ENCODE peak calls at places on chromosomes 7 and 10, in ten cellular contexts. One of them, this sample, is unnamed.

GRCh38 chr10:3770611-3771110 is 14.3 kb downstream of the KLF6 start:
- DNase-seq in progenitor cell of endocrine pancreas: no peak
- DNase-seq in neural crest cell: no peak
- DNase-seq in fibroblast of mammary gland: no peak
- DNase-seq in fibroblast of lung: no peak
- DNase-seq in GM12864: no peak
- DNase-seq in HL-60: no peak
- DNase-seq in transverse colon: no peak
- DNase-seq in heart left ventricle: no peak
- DNase-seq in WERI-Rb-1: peak; percentile 70
- DNase-seq in this sample: no peak

GRCh38 chr7:139108256-139109187 is 998 bp downstream of the ZC3HAV1 start:
- DNase-seq in progenitor cell of endocrine pancreas: peak; percentile 40
- DNase-seq in neural crest cell: peak; percentile 7
- DNase-seq in fibroblast of mammary gland: peak; percentile 10
- DNase-seq in fibroblast of lung: peak; percentile 9
- DNase-seq in GM12864: no peak
- DNase-seq in HL-60: no peak
- DNase-seq in transverse colon: peak; percentile 41
- DNase-seq in heart left ventricle: peak; percentile 36
- DNase-seq in WERI-Rb-1: no peak
- DNase-seq in this sample: peak; percentile 40

GRCh38 chr10:69049564-69049955 is 38.3 kb upstream of the SRGN start:
- DNase-seq in progenitor cell of endocrine pancreas: no peak
- DNase-seq in neural crest cell: no peak
- DNase-seq in fibroblast of mammary gland: no peak
- DNase-seq in fibroblast of lung: no peak
- DNase-seq in GM12864: no peak
- DNase-seq in HL-60: peak; percentile 86
- DNase-seq in transverse colon: no peak
- DNase-seq in heart left ventricle: peak; percentile 53
- DNase-seq in WERI-Rb-1: no peak
- DNase-seq in this sample: no peak

GRCh38 chr10:43874984-43875383 is 226.3 kb upstream of the ZNF32 start:
- DNase-seq in progenitor cell of endocrine pancreas: no peak
- DNase-seq in neural crest cell: no peak
- DNase-seq in fibroblast of mammary gland: no peak
- DNase-seq in fibroblast of lung: no peak
- DNase-seq in GM12864: no peak
- DNase-seq in HL-60: no peak
- DNase-seq in transverse colon: no peak
- DNase-seq in heart left ventricle: no peak
- DNase-seq in WERI-Rb-1: no peak
- DNase-seq in this sample: no peak

GRCh38 chr10:15451137-15452094 is 80.3 kb upstream of the FAM171A1 start:
- DNase-seq in progenitor cell of endocrine pancreas: no peak
- DNase-seq in neural crest cell: no peak
- DNase-seq in fibroblast of mammary gland: no peak
- DNase-seq in fibroblast of lung: no peak
- DNase-seq in GM12864: no peak
- DNase-seq in HL-60: no peak
- DNase-seq in transverse colon: no peak
- DNase-seq in heart left ventricle: no peak
- DNase-seq in WERI-Rb-1: no peak
- DNase-seq in this sample: no peak

GRCh38 chr10:113047963-113048781 is 98.1 kb downstream of the TCF7L2 start:
- DNase-seq in progenitor cell of endocrine pancreas: no peak
- DNase-seq in neural crest cell: no peak
- DNase-seq in fibroblast of mammary gland: no peak
- DNase-seq in fibroblast of lung: no peak
- DNase-seq in GM12864: no peak
- DNase-seq in HL-60: no peak
- DNase-seq in transverse colon: no peak
- DNase-seq in heart left ventricle: no peak
- DNase-seq in WERI-Rb-1: no peak
- DNase-seq in this sample: no peak

GRCh38 chr7:6623589-6624245 is 8.3 kb downstream of the ZNF853 start:
- DNase-seq in progenitor cell of endocrine pancreas: no peak
- DNase-seq in neural crest cell: no peak
- DNase-seq in fibroblast of mammary gland: no peak
- DNase-seq in fibroblast of lung: no peak
- DNase-seq in GM12864: no peak
- DNase-seq in HL-60: peak; percentile 16
- DNase-seq in transverse colon: no peak
- DNase-seq in heart left ventricle: no peak
- DNase-seq in WERI-Rb-1: no peak
- DNase-seq in this sample: peak; percentile 69

GRCh38 chr10:130003166-130003565 is 39.1 kb upstream of the EBF3 start:
- DNase-seq in progenitor cell of endocrine pancreas: no peak
- DNase-seq in neural crest cell: no peak
- DNase-seq in fibroblast of mammary gland: no peak
- DNase-seq in fibroblast of lung: no peak
- DNase-seq in GM12864: no peak
- DNase-seq in HL-60: no peak
- DNase-seq in transverse colon: no peak
- DNase-seq in heart left ventricle: no peak
- DNase-seq in WERI-Rb-1: no peak
- DNase-seq in this sample: no peak

GRCh38 chr7:133827707-133828580 is 299.2 kb upstream of the LRGUK start:
- DNase-seq in progenitor cell of endocrine pancreas: no peak
- DNase-seq in neural crest cell: no peak
- DNase-seq in fibroblast of mammary gland: no peak
- DNase-seq in fibroblast of lung: peak; percentile 15
- DNase-seq in GM12864: no peak
- DNase-seq in HL-60: no peak
- DNase-seq in transverse colon: no peak
- DNase-seq in heart left ventricle: no peak
- DNase-seq in WERI-Rb-1: no peak
- DNase-seq in this sample: peak; percentile 8

GRCh38 chr7:94222516-94222915 is 172.2 kb upstream of the COL1A2 start:
- DNase-seq in progenitor cell of endocrine pancreas: no peak
- DNase-seq in neural crest cell: no peak
- DNase-seq in fibroblast of mammary gland: peak; percentile 26
- DNase-seq in fibroblast of lung: peak; percentile 53
- DNase-seq in GM12864: no peak
- DNase-seq in HL-60: no peak
- DNase-seq in transverse colon: no peak
- DNase-seq in heart left ventricle: no peak
- DNase-seq in WERI-Rb-1: no peak
- DNase-seq in this sample: no peak

GRCh38 chr7:92833024-92833765 is 3.2 kb downstream of the CDK6 start:
- DNase-seq in progenitor cell of endocrine pancreas: peak; percentile 77
- DNase-seq in neural crest cell: peak; percentile 64
- DNase-seq in fibroblast of mammary gland: peak; percentile 78
- DNase-seq in fibroblast of lung: peak; percentile 80
- DNase-seq in GM12864: peak; percentile 64
- DNase-seq in HL-60: peak; percentile 86
- DNase-seq in transverse colon: peak; percentile 93
- DNase-seq in heart left ventricle: peak; percentile 87
- DNase-seq in WERI-Rb-1: peak; percentile 91
- DNase-seq in this sample: peak; percentile 85

GRCh38 chr10:43038783-43039628 is 37.9 kb upstream of the RET start:
- DNase-seq in progenitor cell of endocrine pancreas: no peak
- DNase-seq in neural crest cell: no peak
- DNase-seq in fibroblast of mammary gland: no peak
- DNase-seq in fibroblast of lung: no peak
- DNase-seq in GM12864: no peak
- DNase-seq in HL-60: no peak
- DNase-seq in transverse colon: no peak
- DNase-seq in heart left ventricle: no peak
- DNase-seq in WERI-Rb-1: no peak
- DNase-seq in this sample: no peak

GRCh38 chr7:2804227-2804763 is 39.8 kb downstream of the GNA12 start:
- DNase-seq in progenitor cell of endocrine pancreas: no peak
- DNase-seq in neural crest cell: no peak
- DNase-seq in fibroblast of mammary gland: no peak
- DNase-seq in fibroblast of lung: no peak
- DNase-seq in GM12864: no peak
- DNase-seq in HL-60: no peak
- DNase-seq in transverse colon: peak; percentile 54
- DNase-seq in heart left ventricle: no peak
- DNase-seq in WERI-Rb-1: no peak
- DNase-seq in this sample: no peak
- TF ChIP-seq CTCF in progenitor cell of endocrine pancreas: peak; percentile 20
- TF ChIP-seq CTCF in neural crest cell: peak; percentile 22
- TF ChIP-seq CTCF in fibroblast of mammary gland: no peak
- TF ChIP-seq CTCF in fibroblast of lung: no peak
- TF ChIP-seq CTCF in GM12864: no peak
- TF ChIP-seq CTCF in HL-60: no peak
- TF ChIP-seq CTCF in transverse colon: no peak
- TF ChIP-seq CTCF in heart left ventricle: no peak
- TF ChIP-seq CTCF in WERI-Rb-1: peak; percentile 1
- TF ChIP-seq CTCF in this sample: no peak

DNA sequence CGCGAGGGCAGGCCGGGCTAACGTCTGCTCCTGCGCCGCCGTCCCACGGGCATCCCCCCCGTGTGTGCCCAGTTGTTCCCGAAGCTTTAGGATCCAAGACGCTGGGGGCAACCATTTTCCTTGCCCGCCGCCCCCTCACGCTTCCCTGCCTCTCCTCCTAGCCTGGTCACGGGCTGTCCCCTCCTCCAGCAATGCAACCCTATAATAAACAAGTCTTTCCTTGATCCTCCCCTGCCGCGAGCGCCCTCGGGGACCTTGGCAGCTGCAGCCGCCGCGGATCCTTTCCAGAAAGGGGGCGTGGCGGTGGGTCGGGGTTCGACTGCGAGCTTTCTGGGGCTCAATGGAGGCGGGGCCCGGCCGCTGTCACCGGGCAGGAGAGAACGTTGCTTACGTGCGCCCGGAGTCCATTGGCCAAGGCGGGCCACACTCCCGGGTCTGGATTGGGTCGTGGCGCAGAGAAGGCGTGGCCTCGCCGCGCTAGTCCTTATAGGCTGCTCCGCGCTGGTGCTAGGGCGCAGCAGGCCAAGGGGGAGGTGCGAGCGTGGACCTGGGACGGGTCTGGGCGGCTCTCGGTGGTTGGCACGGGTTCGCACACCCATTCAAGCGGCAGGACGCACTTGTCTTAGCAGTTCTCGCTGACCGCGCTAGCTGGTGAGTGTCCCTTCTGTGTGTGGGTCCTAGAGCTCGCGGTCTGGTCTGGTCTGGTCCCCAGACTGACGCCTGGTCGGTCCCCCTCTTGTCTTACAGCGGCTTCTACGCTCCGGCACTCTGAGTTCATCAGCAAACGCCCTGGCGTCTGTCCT is at the start of gene DDIT4:
- DNase-seq in progenitor cell of endocrine pancreas: peak; percentile 96
- DNase-seq in neural crest cell: peak; percentile 95
- DNase-seq in fibroblast of mammary gland: peak; percentile 98
- DNase-seq in fibroblast of lung: peak; percentile 100
- DNase-seq in GM12864: peak; percentile 97
- DNase-seq in HL-60: peak; percentile 99
- DNase-seq in transverse colon: peak; percentile 100
- DNase-seq in heart left ventricle: peak; percentile 100
- DNase-seq in WERI-Rb-1: peak; percentile 99
- DNase-seq in this sample: peak; percentile 97
- TF ChIP-seq CTCF in progenitor cell of endocrine pancreas: no peak
- TF ChIP-seq CTCF in neural crest cell: no peak
- TF ChIP-seq CTCF in fibroblast of mammary gland: no peak
- TF ChIP-seq CTCF in fibroblast of lung: no peak
- TF ChIP-seq CTCF in GM12864: no peak
- TF ChIP-seq CTCF in HL-60: no peak
- TF ChIP-seq CTCF in transverse colon: no peak
- TF ChIP-seq CTCF in heart left ventricle: no peak
- TF ChIP-seq CTCF in WERI-Rb-1: no peak
- TF ChIP-seq CTCF in this sample: no peak

GRCh38 chr7:142300689-142301088 is 42.8 kb upstream of the PRSS58 start:
- DNase-seq in progenitor cell of endocrine pancreas: no peak
- DNase-seq in neural crest cell: no peak
- DNase-seq in fibroblast of mammary gland: peak; percentile 2
- DNase-seq in fibroblast of lung: no peak
- DNase-seq in GM12864: no peak
- DNase-seq in HL-60: peak; percentile 47
- DNase-seq in transverse colon: no peak
- DNase-seq in heart left ventricle: no peak
- DNase-seq in WERI-Rb-1: peak; percentile 75
- DNase-seq in this sample: peak; percentile 21
- TF ChIP-seq CTCF in progenitor cell of endocrine pancreas: peak; percentile 37
- TF ChIP-seq CTCF in neural crest cell: peak; percentile 38
- TF ChIP-seq CTCF in fibroblast of mammary gland: peak; percentile 32
- TF ChIP-seq CTCF in fibroblast of lung: no peak
- TF ChIP-seq CTCF in GM12864: peak; percentile 64
- TF ChIP-seq CTCF in HL-60: peak; percentile 28
- TF ChIP-seq CTCF in transverse colon: no peak
- TF ChIP-seq CTCF in heart left ventricle: no peak
- TF ChIP-seq CTCF in WERI-Rb-1: peak; percentile 74
- TF ChIP-seq CTCF in this sample: peak; percentile 6

DNA sequence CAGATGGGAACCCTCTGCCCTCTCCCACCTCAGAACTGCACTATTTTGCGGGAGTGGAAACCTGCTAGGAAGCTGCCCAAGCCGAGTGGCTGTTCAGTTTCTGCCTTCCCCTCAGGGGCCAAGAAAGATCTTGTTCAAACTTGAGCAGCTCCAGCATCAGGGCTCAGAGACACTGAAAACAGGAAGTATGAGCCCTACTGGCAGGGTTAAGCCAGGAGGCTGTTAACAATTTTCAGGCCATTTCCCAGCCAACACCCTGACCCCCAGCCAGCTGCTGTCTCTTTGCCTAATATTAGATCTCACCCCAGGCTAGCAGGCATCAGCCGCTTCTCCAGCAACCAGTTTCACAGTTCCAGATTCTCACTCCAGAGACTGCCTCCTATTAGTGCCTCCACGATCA is 9.2 kb downstream of the PLAU start:
- DNase-seq in progenitor cell of endocrine pancreas: no peak
- DNase-seq in neural crest cell: no peak
- DNase-seq in fibroblast of mammary gland: peak; percentile 42
- DNase-seq in fibroblast of lung: no peak
- DNase-seq in GM12864: no peak
- DNase-seq in HL-60: peak; percentile 90
- DNase-seq in transverse colon: peak; percentile 17
- DNase-seq in heart left ventricle: peak; percentile 58
- DNase-seq in WERI-Rb-1: no peak
- DNase-seq in this sample: peak; percentile 49
- TF ChIP-seq CTCF in progenitor cell of endocrine pancreas: no peak
- TF ChIP-seq CTCF in neural crest cell: peak; percentile 18
- TF ChIP-seq CTCF in fibroblast of mammary gland: no peak
- TF ChIP-seq CTCF in fibroblast of lung: no peak
- TF ChIP-seq CTCF in GM12864: no peak
- TF ChIP-seq CTCF in HL-60: no peak
- TF ChIP-seq CTCF in transverse colon: no peak
- TF ChIP-seq CTCF in heart left ventricle: no peak
- TF ChIP-seq CTCF in WERI-Rb-1: no peak
- TF ChIP-seq CTCF in this sample: no peak